ENCODE peak calls at places on chromosome 3, in five cellular contexts. One of them, this sample, is unnamed.
A peak's percentile ranks its signal among the peaks of the same experiment; 100 is the strongest.

GRCh38 chr3:146503459-146504202 is 34.3 kb upstream of the PLSCR2 start:
- DNase-seq in astrocyte: peak; percentile 99
- DNase-seq in GM06990: peak; percentile 63
- DNase-seq in kidney epithelial cell: peak; percentile 87
- DNase-seq in brain microvascular endothelial cell: peak; percentile 97
- DNase-seq in this sample: peak; percentile 74

GRCh38 chr3:187287231-187287630 is 4.3 kb downstream of the MASP1 start:
- DNase-seq in kidney epithelial cell: no peak
- DNase-seq in brain microvascular endothelial cell: no peak
- DNase-seq in astrocyte: no peak
- DNase-seq in GM06990: no peak
- DNase-seq in this sample: no peak

GRCh38 chr3:102225407-102226132 is 209.2 kb upstream of the ZPLD1 start:
- DNase-seq in kidney epithelial cell: peak; percentile 69
- DNase-seq in GM06990: no peak
- DNase-seq in astrocyte: peak; percentile 61
- DNase-seq in brain microvascular endothelial cell: peak; percentile 51
- DNase-seq in this sample: peak; percentile 57

GRCh38 chr3:16498130-16498890 is 15.2 kb downstream of the RFTN1 start:
- DNase-seq in kidney epithelial cell: no peak
- DNase-seq in astrocyte: no peak
- DNase-seq in brain microvascular endothelial cell: no peak
- DNase-seq in GM06990: no peak
- DNase-seq in this sample: no peak

GRCh38 chr3:72606005-72606800 is 242.0 kb downstream of the SHQ1 start:
- DNase-seq in GM06990: no peak
- DNase-seq in kidney epithelial cell: no peak
- DNase-seq in brain microvascular endothelial cell: no peak
- DNase-seq in astrocyte: no peak
- DNase-seq in this sample: no peak

GRCh38 chr3:152719264-152719663 is 115.7 kb upstream of the P2RY1 start:
- DNase-seq in kidney epithelial cell: peak; percentile 4
- DNase-seq in brain microvascular endothelial cell: no peak
- DNase-seq in GM06990: no peak
- DNase-seq in astrocyte: peak; percentile 43
- DNase-seq in this sample: no peak

GRCh38 chr3:111956449-111956848 is 22.4 kb upstream of the ABHD10 start:
- DNase-seq in astrocyte: no peak
- DNase-seq in GM06990: no peak
- DNase-seq in brain microvascular endothelial cell: no peak
- DNase-seq in kidney epithelial cell: no peak
- DNase-seq in this sample: no peak

GRCh38 chr3:142097099-142097843 is 52.1 kb downstream of the TFDP2 start:
- DNase-seq in GM06990: no peak
- DNase-seq in astrocyte: no peak
- DNase-seq in brain microvascular endothelial cell: no peak
- DNase-seq in kidney epithelial cell: no peak
- DNase-seq in this sample: no peak

GRCh38 chr3:160676547-160677303 is at the start of gene ARL14:
- DNase-seq in kidney epithelial cell: peak; percentile 75
- DNase-seq in astrocyte: peak; percentile 81
- DNase-seq in GM06990: no peak
- DNase-seq in brain microvascular endothelial cell: peak; percentile 53
- DNase-seq in this sample: no peak

GRCh38 chr3:71051893-71052687 is 531.4 kb downstream of the FOXP1 start:
- DNase-seq in GM06990: no peak
- DNase-seq in astrocyte: no peak
- DNase-seq in brain microvascular endothelial cell: no peak
- DNase-seq in kidney epithelial cell: no peak
- DNase-seq in this sample: no peak

GRCh38 chr3:24060055-24060454 is 115.0 kb downstream of the NR1D2 start:
- DNase-seq in astrocyte: peak; percentile 83
- DNase-seq in GM06990: no peak
- DNase-seq in brain microvascular endothelial cell: peak; percentile 78
- DNase-seq in kidney epithelial cell: peak; percentile 16
- DNase-seq in this sample: no peak

GRCh38 chr3:25035511-25035910 is 392.6 kb upstream of the RARB start:
- DNase-seq in astrocyte: no peak
- DNase-seq in kidney epithelial cell: no peak
- DNase-seq in GM06990: no peak
- DNase-seq in brain microvascular endothelial cell: no peak
- DNase-seq in this sample: peak; percentile 45

GRCh38 chr3:50533346-50533745 is 29.9 kb upstream of the CACNA2D2 start:
- DNase-seq in kidney epithelial cell: no peak
- DNase-seq in brain microvascular endothelial cell: no peak
- DNase-seq in astrocyte: no peak
- DNase-seq in GM06990: no peak
- DNase-seq in this sample: no peak

GRCh38 chr3:50531201-50531600 is 27.8 kb upstream of the CACNA2D2 start:
- DNase-seq in astrocyte: no peak
- DNase-seq in GM06990: no peak
- DNase-seq in brain microvascular endothelial cell: no peak
- DNase-seq in kidney epithelial cell: no peak
- DNase-seq in this sample: no peak

GRCh38 chr3:50529996-50530706 is 26.7 kb upstream of the CACNA2D2 start:
- DNase-seq in astrocyte: no peak
- DNase-seq in kidney epithelial cell: no peak
- DNase-seq in GM06990: no peak
- DNase-seq in brain microvascular endothelial cell: no peak
- DNase-seq in this sample: no peak

GRCh38 chr3:50534721-50535330 is 31.4 kb upstream of the CACNA2D2 start:
- DNase-seq in astrocyte: no peak
- DNase-seq in GM06990: no peak
- DNase-seq in kidney epithelial cell: peak; percentile 29
- DNase-seq in brain microvascular endothelial cell: no peak
- DNase-seq in this sample: no peak

DNA sequence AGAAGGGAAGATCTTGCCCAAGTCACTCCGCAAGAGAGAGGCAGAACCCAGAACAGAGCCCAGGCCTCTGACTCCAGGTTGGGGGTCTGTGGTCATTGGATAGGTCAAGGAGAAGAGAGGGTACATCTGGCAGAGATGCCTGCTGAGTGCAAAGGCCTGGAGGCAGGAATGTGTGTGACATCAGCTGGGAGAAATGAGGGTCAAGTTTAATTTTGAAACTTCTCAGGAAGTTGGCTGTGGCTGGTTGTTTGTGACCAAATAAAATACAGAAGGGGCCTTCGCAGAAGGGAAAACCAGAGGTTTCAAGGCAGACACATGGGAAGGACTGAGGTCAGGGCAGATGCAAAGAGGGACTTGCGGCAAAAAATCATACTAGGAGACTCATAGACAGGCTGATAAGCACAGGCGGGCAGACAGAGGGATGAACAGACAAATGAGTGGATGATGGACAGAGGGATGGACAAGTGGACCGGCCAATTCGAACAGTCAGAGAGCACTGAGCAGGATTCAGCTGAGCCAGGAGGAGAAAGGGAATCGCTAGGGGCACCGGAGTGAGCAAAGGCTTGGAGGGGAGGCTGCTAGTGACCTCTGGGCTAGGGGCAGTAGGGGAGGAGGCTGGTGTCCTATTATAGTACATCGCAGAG is 28.8 kb upstream of the CACNA2D2 start:
- DNase-seq in brain microvascular endothelial cell: peak; percentile 16
- DNase-seq in astrocyte: no peak
- DNase-seq in kidney epithelial cell: no peak
- DNase-seq in GM06990: no peak
- DNase-seq in this sample: no peak
- TF ChIP-seq CTCF in brain microvascular endothelial cell: peak; percentile 29
- TF ChIP-seq CTCF in astrocyte: no peak
- TF ChIP-seq CTCF in kidney epithelial cell: no peak
- TF ChIP-seq CTCF in GM06990: no peak
- TF ChIP-seq CTCF in this sample: no peak

GRCh38 chr3:143974877-143975238 is 3.2 kb downstream of the DIPK2A start:
- DNase-seq in kidney epithelial cell: no peak
- DNase-seq in GM06990: no peak
- DNase-seq in brain microvascular endothelial cell: no peak
- DNase-seq in astrocyte: no peak
- DNase-seq in this sample: no peak
- H3K4me3 ChIP-seq in kidney epithelial cell: no peak overlapping the region
- H3K4me3 ChIP-seq in GM06990: peak overlapping the region; percentile 98
- H3K4me3 ChIP-seq in brain microvascular endothelial cell: peak overlapping the region; percentile 87
- H3K4me3 ChIP-seq in astrocyte: peak overlapping the region; percentile 77
- H3K4me3 ChIP-seq in this sample: peak overlapping the region; percentile 18

GRCh38 chr3:184345678-184346144 is 8.3 kb downstream of the FAM131A start:
- DNase-seq in brain microvascular endothelial cell: peak; percentile 53
- DNase-seq in GM06990: no peak
- DNase-seq in kidney epithelial cell: peak; percentile 75
- DNase-seq in astrocyte: no peak
- DNase-seq in this sample: no peak
- TF ChIP-seq CTCF in brain microvascular endothelial cell: peak; percentile 78
- TF ChIP-seq CTCF in GM06990: peak; percentile 54
- TF ChIP-seq CTCF in kidney epithelial cell: peak; percentile 56
- TF ChIP-seq CTCF in astrocyte: peak; percentile 51
- TF ChIP-seq CTCF in this sample: peak; percentile 50

GRCh38 chr3:107662109-107662477 is 139.3 kb downstream of the BBX start:
- DNase-seq in GM06990: no peak
- DNase-seq in astrocyte: peak; percentile 79
- DNase-seq in kidney epithelial cell: no peak
- DNase-seq in brain microvascular endothelial cell: peak; percentile 59
- DNase-seq in this sample: no peak
- H3K4me3 ChIP-seq in GM06990: no peak overlapping the region
- H3K4me3 ChIP-seq in astrocyte: peak overlapping the region; percentile 15
- H3K4me3 ChIP-seq in kidney epithelial cell: no peak overlapping the region
- H3K4me3 ChIP-seq in brain microvascular endothelial cell: peak overlapping the region; percentile 15
- H3K4me3 ChIP-seq in this sample: no peak overlapping the region

DNA sequence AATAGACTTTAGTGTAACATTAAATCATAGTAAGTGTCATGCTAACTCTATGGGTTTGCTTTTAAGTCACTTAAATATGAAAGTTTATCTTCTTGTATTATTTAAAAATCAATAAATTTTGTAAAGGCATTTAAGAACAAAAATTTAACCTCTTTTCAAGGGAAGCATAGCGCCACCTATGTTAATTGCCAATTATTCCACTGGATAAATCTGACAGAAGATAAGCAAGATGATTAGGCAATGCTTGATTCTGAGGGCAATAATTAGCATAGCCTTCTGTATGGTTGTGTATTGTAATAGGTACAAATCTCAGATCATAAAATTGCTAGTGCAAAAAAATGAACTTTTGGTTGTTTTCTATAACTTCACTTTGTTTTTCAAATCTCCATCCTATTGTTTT is 560.1 kb downstream of the GRM7 start:
- DNase-seq in brain microvascular endothelial cell: no peak
- DNase-seq in GM06990: no peak
- DNase-seq in kidney epithelial cell: no peak
- DNase-seq in astrocyte: no peak
- DNase-seq in this sample: no peak
- TF ChIP-seq CTCF in brain microvascular endothelial cell: no peak
- TF ChIP-seq CTCF in GM06990: no peak
- TF ChIP-seq CTCF in kidney epithelial cell: no peak
- TF ChIP-seq CTCF in astrocyte: no peak
- TF ChIP-seq CTCF in this sample: no peak

DNA sequence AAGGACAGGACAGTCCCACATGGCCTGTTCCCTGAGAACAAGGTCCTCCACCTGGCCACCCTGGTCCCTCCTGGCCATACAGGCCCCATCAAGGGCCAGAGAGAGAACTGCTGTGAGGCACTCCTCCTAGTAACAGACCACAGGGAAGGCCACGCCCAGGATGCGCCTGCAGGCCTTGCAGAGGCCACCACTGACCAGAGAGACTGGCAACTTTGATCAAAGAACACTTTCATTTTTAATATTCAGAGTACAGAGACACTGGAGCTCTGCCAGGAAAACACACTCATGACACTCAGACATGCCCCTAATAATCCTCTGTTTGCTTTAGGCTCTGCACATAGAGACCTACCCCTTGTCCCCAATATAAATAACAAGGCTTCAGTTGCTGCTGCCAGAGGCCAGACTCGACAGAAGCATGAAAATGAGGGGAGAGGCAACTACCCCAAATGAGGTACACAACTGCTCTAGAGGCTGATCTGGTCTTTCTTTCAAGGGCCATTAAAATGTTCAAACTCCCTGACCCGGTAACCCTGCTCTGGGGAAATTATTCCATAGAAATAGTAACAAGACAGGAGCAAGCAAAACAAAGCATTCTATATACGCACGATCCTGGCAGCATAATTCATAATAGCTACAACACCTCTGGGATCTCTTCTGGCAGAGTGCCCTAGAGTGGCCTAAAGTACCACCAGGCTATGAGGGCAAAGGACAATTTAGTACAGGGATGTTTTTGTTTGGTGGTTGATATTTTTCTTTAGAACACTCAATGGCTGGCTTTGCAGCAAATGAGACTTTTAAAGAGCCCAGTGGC is 44.7 kb downstream of the CCDC12 start:
- DNase-seq in GM06990: no peak
- DNase-seq in brain microvascular endothelial cell: peak; percentile 41
- DNase-seq in kidney epithelial cell: no peak
- DNase-seq in astrocyte: no peak
- DNase-seq in this sample: no peak
- H3K4me3 ChIP-seq in GM06990: no peak overlapping the region
- H3K4me3 ChIP-seq in brain microvascular endothelial cell: no peak overlapping the region
- H3K4me3 ChIP-seq in kidney epithelial cell: no peak overlapping the region
- H3K4me3 ChIP-seq in astrocyte: no peak overlapping the region
- H3K4me3 ChIP-seq in this sample: no peak overlapping the region

DNA sequence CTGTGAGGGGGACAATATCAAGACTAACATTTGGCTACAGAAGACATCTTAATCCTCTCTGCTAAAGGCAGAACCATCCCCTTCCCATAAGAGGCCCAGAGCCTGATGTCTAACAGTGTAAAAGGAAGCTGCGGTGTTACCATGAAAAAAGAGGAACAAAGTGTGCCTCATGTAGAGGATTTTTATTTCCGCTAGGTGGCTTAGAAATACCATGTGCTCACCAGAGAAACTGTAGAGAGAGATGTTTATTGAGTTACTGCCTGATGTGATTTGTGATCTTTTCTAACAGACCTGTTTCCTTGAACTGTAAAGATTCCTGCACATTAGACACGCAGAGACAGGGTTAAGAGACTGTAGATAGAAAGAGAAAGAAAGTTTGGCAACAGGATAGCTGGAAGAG is 22.1 kb downstream of the OR5H15 start:
- DNase-seq in kidney epithelial cell: no peak
- DNase-seq in GM06990: no peak
- DNase-seq in brain microvascular endothelial cell: no peak
- DNase-seq in astrocyte: no peak
- DNase-seq in this sample: no peak
- TF ChIP-seq CTCF in kidney epithelial cell: peak; percentile 28
- TF ChIP-seq CTCF in GM06990: peak; percentile 43
- TF ChIP-seq CTCF in brain microvascular endothelial cell: no peak
- TF ChIP-seq CTCF in astrocyte: no peak
- TF ChIP-seq CTCF in this sample: no peak